ENCODE peak calls at places on chromosomes 4 and X, in six cellular contexts. Y is GM04503; G is stimulated activated CD8-positive, alpha-beta memory T cell treated with anti-CD3 and anti-CD28 coated beads, Interleukin-7, amount 100 ng/mL, for 1 hour; B is left lung; O is A549; E is activated T-cell treated with anti-CD3 and anti-CD28 coated beads, Interleukin-2, amount 50 U/mL, for 72 hours. D is an unnamed sample.

GRCh38 chrX:118928126-118928525 is 46.3 kb upstream of the LONRF3 start:
- DNase-seq in Y (no peak), E (no peak), B (no peak), G (no peak), O (no peak), D (no peak)

GRCh38 chrX:11406109-11406755 is 113.0 kb downstream of the AMELX start:
- DNase-seq in Y (no peak), E (no peak), B (no peak), G (no peak), O (no peak), D (no peak)

GRCh38 chr4:126753592-126753991 is 879.2 kb upstream of the INTU start:
- DNase-seq in B (no peak), O (no peak), E (no peak), Y (no peak), G (no peak), D (no peak)

GRCh38 chr4:153327247-153327646 is 17.2 kb upstream of the MND1 start:
- DNase-seq in Y (no peak), E (no peak), O (no peak), B (no peak), G (no peak), D (no peak)

GRCh38 chrX:40172169-40172979 is 74.6 kb upstream of the BCOR start:
- DNase-seq in Y (no peak), G (no peak), O (no peak), E (peak), B (no peak), D (no peak)

GRCh38 chr4:147984065-147984777 is 252.3 kb downstream of the ARHGAP10 start:
- DNase-seq in O (peak), Y (no peak), G (no peak), E (peak), B (no peak), D (peak)

GRCh38 chr4:188218392-188218791 is 79.2 kb downstream of the TRIML1 start:
- DNase-seq in B (no peak), G (no peak), Y (no peak), O (no peak), E (no peak), D (no peak)

GRCh38 chr4:47733506-47733905 is 104.4 kb downstream of the CORIN start:
- DNase-seq in B (no peak), E (no peak), O (no peak), Y (no peak), G (no peak), D (no peak)

GRCh38 chr4:83850435-83850834 is 314.5 kb downstream of the GPAT3 start:
- DNase-seq in E (no peak), G (no peak), B (no peak), Y (no peak), O (peak), D (no peak)

GRCh38 chrX:120310861-120311631 is at the start of gene TMEM255A:
- DNase-seq in G (no peak), B (no peak), E (no peak), Y (no peak), O (no peak), D (no peak)

GRCh38 chr4:577499-578450 is 1.7 kb upstream of the TMEM271 start:
- DNase-seq in Y (no peak), B (no peak), O (no peak), E (no peak), G (no peak), D (no peak)

GRCh38 chr4:157818946-157819692 is 353.7 kb downstream of the GASK1B start:
- DNase-seq in B (no peak), G (no peak), E (no peak), Y (no peak), O (no peak), D (no peak)

GRCh38 chrX:30302957-30303356 is 6.2 kb downstream of the NR0B1 start:
- DNase-seq in O (no peak), G (no peak), E (no peak), B (no peak), Y (peak), D (no peak)